ENCODE peak calls at places on chromosomes 6 and 20, in nine cellular contexts. One of them, this sample, is unnamed. For H3K4me1, the result is how much of the 10 kb centered on the place peaks cover.

GRCh38 chr6:28543671-28544131 is 18.0 kb downstream of the GPX5 start:
- DNase-seq in aorta: no peak
- DNase-seq in mucosa of descending colon: no peak
- DNase-seq in cardiac muscle cell: peak
- DNase-seq in heart right ventricle: no peak
- DNase-seq in tibial artery: no peak
- DNase-seq in naive thymus-derived CD4-positive, alpha-beta T cell: peak
- DNase-seq in IMR-90: no peak
- DNase-seq in neuronal stem cell: peak
- DNase-seq in this sample: no peak

GRCh38 chr6:47200536-47201334 is 109.0 kb downstream of the TNFRSF21 start:
- DNase-seq in aorta: no peak
- DNase-seq in mucosa of descending colon: no peak
- DNase-seq in cardiac muscle cell: no peak
- DNase-seq in heart right ventricle: no peak
- DNase-seq in tibial artery: no peak
- DNase-seq in naive thymus-derived CD4-positive, alpha-beta T cell: no peak
- DNase-seq in IMR-90: no peak
- DNase-seq in neuronal stem cell: no peak
- DNase-seq in this sample: no peak

GRCh38 chr6:122381494-122382083 is 17.9 kb upstream of the HSF2 start:
- DNase-seq in aorta: no peak
- DNase-seq in mucosa of descending colon: no peak
- DNase-seq in cardiac muscle cell: peak
- DNase-seq in heart right ventricle: no peak
- DNase-seq in tibial artery: peak
- DNase-seq in naive thymus-derived CD4-positive, alpha-beta T cell: peak
- DNase-seq in IMR-90: peak
- DNase-seq in neuronal stem cell: peak
- DNase-seq in this sample: no peak

GRCh38 chr6:72533601-72534000 is 88.3 kb upstream of the KCNQ5 start:
- DNase-seq in aorta: no peak
- DNase-seq in mucosa of descending colon: no peak
- DNase-seq in cardiac muscle cell: no peak
- DNase-seq in heart right ventricle: no peak
- DNase-seq in tibial artery: no peak
- DNase-seq in naive thymus-derived CD4-positive, alpha-beta T cell: no peak
- DNase-seq in IMR-90: peak
- DNase-seq in neuronal stem cell: no peak
- DNase-seq in this sample: no peak

GRCh38 chr6:40330301-40330721 is 256.9 kb downstream of the LRFN2 start:
- DNase-seq in aorta: no peak
- DNase-seq in mucosa of descending colon: no peak
- DNase-seq in cardiac muscle cell: no peak
- DNase-seq in heart right ventricle: no peak
- DNase-seq in tibial artery: no peak
- DNase-seq in naive thymus-derived CD4-positive, alpha-beta T cell: no peak
- DNase-seq in IMR-90: no peak
- DNase-seq in neuronal stem cell: no peak
- DNase-seq in this sample: no peak

GRCh38 chr6:19925533-19925932 is 88.4 kb downstream of the ID4 start:
- DNase-seq in aorta: no peak
- DNase-seq in mucosa of descending colon: no peak
- DNase-seq in cardiac muscle cell: no peak
- DNase-seq in heart right ventricle: no peak
- DNase-seq in tibial artery: no peak
- DNase-seq in naive thymus-derived CD4-positive, alpha-beta T cell: no peak
- DNase-seq in IMR-90: no peak
- DNase-seq in neuronal stem cell: no peak
- DNase-seq in this sample: no peak

GRCh38 chr6:72132851-72133250 is 246.5 kb downstream of the RIMS1 start:
- DNase-seq in aorta: no peak
- DNase-seq in mucosa of descending colon: no peak
- DNase-seq in cardiac muscle cell: no peak
- DNase-seq in heart right ventricle: no peak
- DNase-seq in tibial artery: no peak
- DNase-seq in naive thymus-derived CD4-positive, alpha-beta T cell: no peak
- DNase-seq in IMR-90: no peak
- DNase-seq in neuronal stem cell: no peak
- DNase-seq in this sample: no peak

GRCh38 chr6:152734630-152735029 is 16.0 kb upstream of the VIP start:
- DNase-seq in aorta: no peak
- DNase-seq in mucosa of descending colon: no peak
- DNase-seq in cardiac muscle cell: no peak
- DNase-seq in heart right ventricle: no peak
- DNase-seq in tibial artery: no peak
- DNase-seq in naive thymus-derived CD4-positive, alpha-beta T cell: no peak
- DNase-seq in IMR-90: no peak
- DNase-seq in neuronal stem cell: no peak
- DNase-seq in this sample: no peak

GRCh38 chr6:163415620-163416379 is 1.3 kb downstream of the QKI start:
- DNase-seq in aorta: peak
- DNase-seq in mucosa of descending colon: peak
- DNase-seq in cardiac muscle cell: peak
- DNase-seq in heart right ventricle: peak
- DNase-seq in tibial artery: peak
- DNase-seq in naive thymus-derived CD4-positive, alpha-beta T cell: peak
- DNase-seq in IMR-90: peak
- DNase-seq in neuronal stem cell: no peak
- DNase-seq in this sample: peak

GRCh38 chr6:34884996-34885395 is 2.8 kb downstream of the TAF11 start:
- DNase-seq in aorta: no peak
- DNase-seq in mucosa of descending colon: no peak
- DNase-seq in cardiac muscle cell: no peak
- DNase-seq in heart right ventricle: no peak
- DNase-seq in tibial artery: no peak
- DNase-seq in naive thymus-derived CD4-positive, alpha-beta T cell: no peak
- DNase-seq in IMR-90: no peak
- DNase-seq in neuronal stem cell: no peak
- DNase-seq in this sample: no peak

GRCh38 chr6:118882314-118882905 is 11.5 kb upstream of the ASF1A start:
- DNase-seq in aorta: no peak
- DNase-seq in mucosa of descending colon: no peak
- DNase-seq in cardiac muscle cell: no peak
- DNase-seq in heart right ventricle: no peak
- DNase-seq in tibial artery: no peak
- DNase-seq in naive thymus-derived CD4-positive, alpha-beta T cell: no peak
- DNase-seq in IMR-90: no peak
- DNase-seq in neuronal stem cell: no peak
- DNase-seq in this sample: no peak

GRCh38 chr20:56380375-56380774 is 11.6 kb downstream of the AURKA start:
- DNase-seq in aorta: no peak
- DNase-seq in mucosa of descending colon: no peak
- DNase-seq in cardiac muscle cell: no peak
- DNase-seq in heart right ventricle: no peak
- DNase-seq in tibial artery: no peak
- DNase-seq in naive thymus-derived CD4-positive, alpha-beta T cell: no peak
- DNase-seq in IMR-90: peak
- DNase-seq in neuronal stem cell: no peak
- DNase-seq in this sample: no peak

GRCh38 chr6:112286010-112286409 is 31.6 kb upstream of the LAMA4 start:
- DNase-seq in aorta: no peak
- DNase-seq in mucosa of descending colon: no peak
- DNase-seq in cardiac muscle cell: no peak
- DNase-seq in heart right ventricle: no peak
- DNase-seq in tibial artery: no peak
- DNase-seq in naive thymus-derived CD4-positive, alpha-beta T cell: no peak
- DNase-seq in IMR-90: no peak
- DNase-seq in neuronal stem cell: no peak
- DNase-seq in this sample: no peak

GRCh38 chr6:52335576-52335975 is 26.4 kb upstream of the PAQR8 start:
- DNase-seq in aorta: no peak
- DNase-seq in mucosa of descending colon: no peak
- DNase-seq in cardiac muscle cell: no peak
- DNase-seq in heart right ventricle: no peak
- DNase-seq in tibial artery: no peak
- DNase-seq in naive thymus-derived CD4-positive, alpha-beta T cell: no peak
- DNase-seq in IMR-90: no peak
- DNase-seq in neuronal stem cell: no peak
- DNase-seq in this sample: no peak

GRCh38 chr20:8271727-8272126 is 139.7 kb downstream of the PLCB1 start:
- DNase-seq in aorta: no peak
- DNase-seq in mucosa of descending colon: no peak
- DNase-seq in cardiac muscle cell: no peak
- DNase-seq in heart right ventricle: no peak
- DNase-seq in tibial artery: no peak
- DNase-seq in naive thymus-derived CD4-positive, alpha-beta T cell: no peak
- DNase-seq in IMR-90: peak
- DNase-seq in neuronal stem cell: no peak
- DNase-seq in this sample: no peak

GRCh38 chr20:46951405-46951804 is 56.8 kb downstream of the EYA2 start:
- DNase-seq in aorta: no peak
- DNase-seq in mucosa of descending colon: no peak
- DNase-seq in cardiac muscle cell: no peak
- DNase-seq in heart right ventricle: no peak
- DNase-seq in tibial artery: no peak
- DNase-seq in naive thymus-derived CD4-positive, alpha-beta T cell: no peak
- DNase-seq in IMR-90: peak
- DNase-seq in neuronal stem cell: no peak
- DNase-seq in this sample: no peak

GRCh38 chr20:56420028-56420427 is 8.0 kb downstream of the CASS4 start:
- DNase-seq in aorta: no peak
- DNase-seq in mucosa of descending colon: no peak
- DNase-seq in cardiac muscle cell: no peak
- DNase-seq in heart right ventricle: no peak
- DNase-seq in tibial artery: no peak
- DNase-seq in naive thymus-derived CD4-positive, alpha-beta T cell: no peak
- DNase-seq in IMR-90: no peak
- DNase-seq in neuronal stem cell: no peak
- DNase-seq in this sample: no peak

GRCh38 chr6:16275230-16275574 is 36.8 kb downstream of the GMPR start:
- DNase-seq in aorta: no peak
- DNase-seq in mucosa of descending colon: no peak
- DNase-seq in cardiac muscle cell: no peak
- DNase-seq in heart right ventricle: no peak
- DNase-seq in tibial artery: no peak
- DNase-seq in naive thymus-derived CD4-positive, alpha-beta T cell: no peak
- DNase-seq in IMR-90: no peak
- DNase-seq in neuronal stem cell: no peak
- DNase-seq in this sample: no peak
- H3K4me1 ChIP-seq in aorta: under half
- H3K4me1 ChIP-seq in mucosa of descending colon: under half
- H3K4me1 ChIP-seq in cardiac muscle cell: under half
- H3K4me1 ChIP-seq in heart right ventricle: under half
- H3K4me1 ChIP-seq in tibial artery: under half
- H3K4me1 ChIP-seq in naive thymus-derived CD4-positive, alpha-beta T cell: under half
- H3K4me1 ChIP-seq in IMR-90: under half
- H3K4me1 ChIP-seq in neuronal stem cell: under half
- H3K4me1 ChIP-seq in this sample: under half

GRCh38 chr6:33206027-33206863 is 1.8 kb downstream of the HSD17B8 start:
- DNase-seq in aorta: no peak
- DNase-seq in mucosa of descending colon: no peak
- DNase-seq in cardiac muscle cell: no peak
- DNase-seq in heart right ventricle: no peak
- DNase-seq in tibial artery: no peak
- DNase-seq in naive thymus-derived CD4-positive, alpha-beta T cell: no peak
- DNase-seq in IMR-90: no peak
- DNase-seq in neuronal stem cell: no peak
- DNase-seq in this sample: no peak
- H3K4me1 ChIP-seq in aorta: under half
- H3K4me1 ChIP-seq in mucosa of descending colon: under half
- H3K4me1 ChIP-seq in cardiac muscle cell: under half
- H3K4me1 ChIP-seq in heart right ventricle: under half
- H3K4me1 ChIP-seq in tibial artery: under half
- H3K4me1 ChIP-seq in naive thymus-derived CD4-positive, alpha-beta T cell: under half
- H3K4me1 ChIP-seq in IMR-90: under half
- H3K4me1 ChIP-seq in neuronal stem cell: half or more
- H3K4me1 ChIP-seq in this sample: under half

GRCh38 chr20:50518270-50518721 is 8.1 kb downstream of the PTPN1 start:
- DNase-seq in aorta: no peak
- DNase-seq in mucosa of descending colon: no peak
- DNase-seq in cardiac muscle cell: no peak
- DNase-seq in heart right ventricle: no peak
- DNase-seq in tibial artery: no peak
- DNase-seq in naive thymus-derived CD4-positive, alpha-beta T cell: peak
- DNase-seq in IMR-90: peak
- DNase-seq in neuronal stem cell: no peak
- DNase-seq in this sample: no peak
- H3K4me1 ChIP-seq in aorta: under half
- H3K4me1 ChIP-seq in mucosa of descending colon: half or more
- H3K4me1 ChIP-seq in cardiac muscle cell: under half
- H3K4me1 ChIP-seq in heart right ventricle: half or more
- H3K4me1 ChIP-seq in tibial artery: under half
- H3K4me1 ChIP-seq in naive thymus-derived CD4-positive, alpha-beta T cell: half or more
- H3K4me1 ChIP-seq in IMR-90: under half
- H3K4me1 ChIP-seq in neuronal stem cell: under half
- H3K4me1 ChIP-seq in this sample: half or more

GRCh38 chr20:4688342-4688741 is 33.4 kb upstream of the PRND start:
- DNase-seq in aorta: no peak
- DNase-seq in mucosa of descending colon: no peak
- DNase-seq in cardiac muscle cell: no peak
- DNase-seq in heart right ventricle: no peak
- DNase-seq in tibial artery: no peak
- DNase-seq in naive thymus-derived CD4-positive, alpha-beta T cell: no peak
- DNase-seq in IMR-90: no peak
- DNase-seq in neuronal stem cell: no peak
- DNase-seq in this sample: no peak
- H3K4me1 ChIP-seq in aorta: under half
- H3K4me1 ChIP-seq in mucosa of descending colon: under half
- H3K4me1 ChIP-seq in cardiac muscle cell: under half
- H3K4me1 ChIP-seq in heart right ventricle: under half
- H3K4me1 ChIP-seq in tibial artery: under half
- H3K4me1 ChIP-seq in naive thymus-derived CD4-positive, alpha-beta T cell: under half
- H3K4me1 ChIP-seq in IMR-90: under half
- H3K4me1 ChIP-seq in neuronal stem cell: under half
- H3K4me1 ChIP-seq in this sample: under half

GRCh38 chr6:142830807-142831206 is 114.2 kb downstream of the HIVEP2 start:
- DNase-seq in aorta: no peak
- DNase-seq in mucosa of descending colon: no peak
- DNase-seq in cardiac muscle cell: peak
- DNase-seq in heart right ventricle: no peak
- DNase-seq in tibial artery: no peak
- DNase-seq in naive thymus-derived CD4-positive, alpha-beta T cell: no peak
- DNase-seq in IMR-90: no peak
- DNase-seq in neuronal stem cell: no peak
- DNase-seq in this sample: no peak
- H3K4me1 ChIP-seq in aorta: under half
- H3K4me1 ChIP-seq in mucosa of descending colon: under half
- H3K4me1 ChIP-seq in cardiac muscle cell: under half
- H3K4me1 ChIP-seq in heart right ventricle: under half
- H3K4me1 ChIP-seq in tibial artery: under half
- H3K4me1 ChIP-seq in naive thymus-derived CD4-positive, alpha-beta T cell: under half
- H3K4me1 ChIP-seq in IMR-90: under half
- H3K4me1 ChIP-seq in neuronal stem cell: under half
- H3K4me1 ChIP-seq in this sample: under half

This sample was measured in heart left ventricle.